ENCODE peak calls at places on chromosomes 12 and 14, in six cellular contexts. S is ACHN, T is fibroblast of lung, A is endothelial cell, G is SW 1271, L is RPMI7951. U is an unnamed sample.

GRCh38 chr12:119082496-119082895 is 96.2 kb upstream of the HSPB8 start:
- DNase-seq in L (no peak), T (no peak), A (no peak), S (no peak), G (no peak), U (no peak)

GRCh38 chr12:124938606-124939427 is 24.4 kb upstream of the UBC start:
- DNase-seq in S (peak), L (peak), T (peak), A (peak), G (no peak), U (peak)

GRCh38 chr12:27109339-27110023 is 27.1 kb upstream of the C12orf71 start:
- DNase-seq in S (no peak), T (peak), G (no peak), A (no peak), L (no peak), U (no peak)

GRCh38 chr14:72754949-72755348 is 139.0 kb downstream of the DPF3 start:
- DNase-seq in G (no peak), A (no peak), L (no peak), S (no peak), T (no peak), U (no peak)

GRCh38 chr14:29637406-29637805 is 290.2 kb downstream of the PRKD1 start:
- DNase-seq in S (peak), T (peak), L (peak), G (no peak), A (no peak), U (no peak)

GRCh38 chr12:7837366-7837765 is 35.3 kb downstream of the SLC2A14 start:
- DNase-seq in T (no peak), L (no peak), G (no peak), S (no peak), A (no peak), U (no peak)

GRCh38 chr12:100027671-100028070 is 42.9 kb upstream of the ANKS1B start:
- DNase-seq in A (no peak), G (no peak), L (no peak), S (no peak), T (no peak), U (no peak)

GRCh38 chr12:3622021-3622731 is 130.7 kb downstream of the CRACR2A start:
- DNase-seq in S (no peak), T (no peak), L (peak), G (no peak), A (no peak), U (no peak)

GRCh38 chr12:100964026-100964425 is 169.4 kb downstream of the ANO4 start:
- DNase-seq in G (no peak), S (no peak), A (no peak), T (no peak), L (no peak), U (no peak)

GRCh38 chr14:51622376-51622775 is 29.3 kb upstream of the FRMD6 start:
- DNase-seq in G (no peak), L (no peak), S (no peak), A (no peak), T (no peak), U (no peak)

GRCh38 chr14:96806836-96807235 is 9.7 kb downstream of the VRK1 start:
- DNase-seq in T (no peak), A (no peak), L (no peak), G (no peak), S (no peak), U (no peak)

GRCh38 chr12:123305160-123305559 is 33.5 kb upstream of the CDK2AP1 start:
- DNase-seq in G (no peak), T (no peak), L (no peak), A (no peak), S (no peak), U (no peak)

GRCh38 chr14:90384543-90384911 is 12.3 kb upstream of the CALM1 start:
- DNase-seq in L (no peak), S (no peak), G (no peak), T (peak), A (no peak), U (no peak)

GRCh38 chr12:636632-637031 is 26.6 kb downstream of the NINJ2 start:
- DNase-seq in T (no peak), L (no peak), S (no peak), G (no peak), A (no peak), U (no peak)

GRCh38 chr12:10354502-10354901 is 35.3 kb downstream of the KLRK1 start:
- DNase-seq in T (no peak), L (peak), G (no peak), S (peak), A (no peak), U (no peak)

GRCh38 chr12:101567918-101568317 is 26.9 kb upstream of the MYBPC1 start:
- DNase-seq in L (no peak), G (no peak), S (no peak), A (no peak), T (no peak), U (no peak)

GRCh38 chr12:110370732-110371141 is 32.8 kb downstream of the ANAPC7 start:
- DNase-seq in T (no peak), L (no peak), S (no peak), G (no peak), A (no peak), U (no peak)

U was measured in HCT116.